ENCODE peak calls at places on chromosomes 6 and 20, in ten cellular contexts. P is activated CD4-positive, alpha-beta memory T cell treated with anti-CD3 and anti-CD28 coated beads for 36 hours; R is NCI-H345; F is AG10803; C is SW 1271; X is cardiac fibroblast; L is HEK293T; S is GM04504; A is HTR-8/SVneo; E is Calu3. Z is an unnamed sample.

GRCh38 chr6:80263603-80264002 is 157.1 kb downstream of the BCKDHB start:
- DNase-seq in P (no peak), R (no peak), F (no peak), C (no peak), X (peak; percentile 2), L (no peak), S (no peak), A (no peak), E (no peak), Z (no peak)

GRCh38 chr6:37807656-37808055 is 11.9 kb upstream of the ZFAND3 start:
- DNase-seq in P (no peak), R (no peak), F (peak; percentile 24), C (no peak), X (no peak), L (no peak), S (no peak), A (no peak), E (no peak), Z (no peak)

GRCh38 chr20:45423700-45424099 is 7.8 kb downstream of the PIGT start:
- DNase-seq in P (no peak), R (no peak), F (no peak), C (no peak), X (no peak), L (no peak), S (no peak), A (no peak), E (no peak), Z (no peak)

GRCh38 chr6:36118550-36119107 is 11.7 kb upstream of the MAPK13 start:
- DNase-seq in P (peak; percentile 84), R (peak; percentile 58), F (no peak), C (no peak), X (peak; percentile 48), L (no peak), S (no peak), A (no peak), E (no peak), Z (peak; percentile 55)

GRCh38 chr6:35624341-35625070 is 64.2 kb downstream of the FKBP5 start:
- DNase-seq in P (no peak), R (no peak), F (peak; percentile 33), C (no peak), X (no peak), L (no peak), S (no peak), A (peak; percentile 26), E (no peak), Z (peak; percentile 43)

GRCh38 chr6:2462831-2463230 is 217.4 kb upstream of the GMDS start:
- DNase-seq in P (no peak), R (no peak), F (no peak), C (no peak), X (no peak), L (no peak), S (no peak), A (no peak), E (no peak), Z (no peak)

GRCh38 chr6:136728976-136729515 is 63.2 kb downstream of the MAP3K5 start:
- DNase-seq in P (no peak), R (no peak), F (no peak), C (no peak), X (no peak), L (no peak), S (no peak), A (no peak), E (no peak), Z (no peak)

GRCh38 chr6:96058094-96058493 is 42.3 kb downstream of the FUT9 start:
- DNase-seq in P (no peak), R (no peak), F (no peak), C (no peak), X (no peak), L (no peak), S (no peak), A (no peak), E (no peak), Z (no peak)

GRCh38 chr20:46235086-46235485 is 73.2 kb downstream of the CDH22 start:
- DNase-seq in P (no peak), R (no peak), F (no peak), C (no peak), X (no peak), L (no peak), S (no peak), A (no peak), E (no peak), Z (no peak)

GRCh38 chr6:123030292-123030691 is 34.3 kb downstream of the CLVS2 start:
- DNase-seq in P (no peak), R (no peak), F (no peak), C (no peak), X (peak; percentile 25), L (no peak), S (no peak), A (no peak), E (no peak), Z (peak; percentile 53)

GRCh38 chr20:38894091-38894847 is 31.9 kb upstream of the FAM83D start:
- DNase-seq in P (no peak), R (peak; percentile 78), F (no peak), C (no peak), X (no peak), L (no peak), S (no peak), A (no peak), E (no peak), Z (no peak)

GRCh38 chr6:137661601-137662000 is 167.4 kb upstream of the OLIG3 start:
- DNase-seq in P (peak; percentile 58), R (no peak), F (peak; percentile 33), C (no peak), X (peak; percentile 52), L (no peak), S (peak; percentile 9), A (no peak), E (peak; percentile 20), Z (no peak)

GRCh38 chr20:9218412-9219001 is 149.6 kb downstream of the PLCB4 start:
- DNase-seq in P (no peak), R (no peak), F (peak; percentile 44), C (no peak), X (peak; percentile 62), L (peak; percentile 4), S (no peak), A (peak; percentile 42), E (no peak), Z (no peak)

GRCh38 chr6:4180653-4181255 is 45.4 kb upstream of the ECI2 start:
- DNase-seq in P (no peak), R (no peak), F (peak; percentile 66), C (no peak), X (peak; percentile 66), L (peak; percentile 43), S (peak; percentile 5), A (no peak), E (peak; percentile 3), Z (peak; percentile 5)

GRCh38 chr20:19259182-19259591 is 46.7 kb downstream of the SLC24A3 start:
- DNase-seq in P (no peak), R (no peak), F (no peak), C (no peak), X (no peak), L (no peak), S (no peak), A (no peak), E (no peak), Z (no peak)

GRCh38 chr6:6315660-6316059 is 4.8 kb downstream of the F13A1 start:
- DNase-seq in P (peak; percentile 42), R (no peak), F (peak; percentile 45), C (peak; percentile 10), X (peak; percentile 55), L (peak; percentile 54), S (no peak), A (no peak), E (peak; percentile 32), Z (no peak)

GRCh38 chr6:81668615-81669047 is 83.8 kb downstream of the TENT5A start:
- DNase-seq in P (no peak), R (no peak), F (no peak), C (no peak), X (no peak), L (no peak), S (no peak), A (no peak), E (no peak), Z (no peak)

GRCh38 chr20:17155401-17155800 is 71.4 kb upstream of the PCSK2 start:
- DNase-seq in P (no peak), R (peak; percentile 77), F (no peak), C (no peak), X (no peak), L (no peak), S (no peak), A (no peak), E (no peak), Z (no peak)

GRCh38 chr20:30912006-30912660 is 345.3 kb upstream of the DEFB115 start:
- DNase-seq in P (no peak), R (no peak), F (peak; percentile 15), C (no peak), X (peak; percentile 60), L (no peak), S (no peak), A (no peak), E (no peak), Z (no peak)

GRCh38 chr6:108484016-108484415 is 76.7 kb upstream of the FOXO3 start:
- DNase-seq in P (no peak), R (no peak), F (no peak), C (no peak), X (no peak), L (no peak), S (no peak), A (no peak), E (no peak), Z (no peak)

GRCh38 chr6:144171406-144171805 is 21.1 kb downstream of the STX11 start:
- DNase-seq in P (no peak), R (no peak), F (no peak), C (no peak), X (no peak), L (no peak), S (no peak), A (no peak), E (no peak), Z (no peak)

GRCh38 chr6:27839303-27840081 is 72.7 kb downstream of the OR2B2 start:
- DNase-seq in P (peak; percentile 32), R (no peak), F (peak; percentile 72), C (peak; percentile 55), X (peak; percentile 86), L (peak; percentile 16), S (no peak), A (peak; percentile 56), E (peak; percentile 59), Z (no peak)

GRCh38 chr20:17835240-17835940 is 133.2 kb downstream of the SNX5 start:
- DNase-seq in P (no peak), R (no peak), F (peak; percentile 84), C (no peak), X (peak; percentile 78), L (no peak), S (peak; percentile 76), A (peak; percentile 80), E (no peak), Z (peak; percentile 54)

GRCh38 chr20:34979366-34980153 is 23.9 kb downstream of the MYH7B start:
- DNase-seq in P (peak; percentile 20), R (no peak), F (no peak), C (no peak), X (no peak), L (no peak), S (no peak), A (no peak), E (no peak), Z (no peak)

GRCh38 chr6:44223471-44224153 is at the start of gene SLC29A1:
- DNase-seq in P (peak; percentile 87), R (peak; percentile 78), F (no peak), C (peak; percentile 27), X (peak; percentile 34), L (peak; percentile 89), S (no peak), A (peak; percentile 87), E (peak; percentile 91), Z (peak; percentile 48)

GRCh38 chr20:50111120-50111828 is 1.7 kb downstream of the UBE2V1 start:
- DNase-seq in P (peak; percentile 85), R (no peak), F (peak; percentile 44), C (no peak), X (peak; percentile 74), L (no peak), S (peak; percentile 29), A (peak; percentile 70), E (no peak), Z (peak; percentile 35)

GRCh38 chr6:106077881-106078280 is 8.3 kb upstream of the PRDM1 start:
- DNase-seq in P (no peak), R (no peak), F (no peak), C (no peak), X (peak; percentile 22), L (no peak), S (no peak), A (no peak), E (no peak), Z (no peak)

GRCh38 chr6:18262812-18263560 is 1.3 kb downstream of the DEK start:
- DNase-seq in P (peak; percentile 73), R (peak; percentile 26), F (no peak), C (no peak), X (peak; percentile 22), L (no peak), S (no peak), A (no peak), E (no peak), Z (no peak)

Z was measured in PC-9.